ENCODE peak calls at places on chromosomes 2 and 18, in six cellular contexts. Y is tibial artery, E is neural progenitor cell, F is IMR-90, T is endothelial cell of umbilical vein, S is sigmoid colon. R is an unnamed sample.

GRCh38 chr18:13804305-13804704 is 19.6 kb upstream of the MC5R start:
- DNase-seq in Y (no peak), T (peak), F (no peak), E (no peak), S (no peak), R (no peak)

GRCh38 chr2:216535454-216535995 is 36.9 kb downstream of the RPL37A start:
- DNase-seq in T (peak), E (no peak), Y (peak), S (peak), F (peak), R (peak)

GRCh38 chr2:30371772-30372373 is 75.2 kb upstream of the LCLAT1 start:
- DNase-seq in T (no peak), F (no peak), E (no peak), S (no peak), Y (peak), R (peak)

GRCh38 chr2:55051026-55051866 is 995 bp upstream of the RTN4 start:
- DNase-seq in E (peak), T (peak), Y (peak), F (peak), S (peak), R (peak)

GRCh38 chr2:25268136-25268535 is 73.6 kb downstream of the DNMT3A start:
- DNase-seq in E (no peak), S (no peak), Y (no peak), T (no peak), F (no peak), R (no peak)

GRCh38 chr2:31675485-31675901 is 94.8 kb upstream of the SRD5A2 start:
- DNase-seq in E (peak), F (no peak), S (no peak), T (no peak), Y (no peak), R (no peak)

GRCh38 chr2:176096243-176096985 is 3.2 kb upstream of the HOXD12 start:
- DNase-seq in F (no peak), Y (no peak), E (no peak), S (no peak), T (peak), R (no peak)

GRCh38 chr2:237895544-237896506 is 36.4 kb downstream of the RAMP1 start:
- DNase-seq in T (no peak), E (no peak), F (no peak), S (peak), Y (peak), R (peak)

GRCh38 chr18:55326134-55326533 is 261.9 kb downstream of the TCF4 start:
- DNase-seq in E (no peak), S (no peak), Y (no peak), T (no peak), F (no peak), R (no peak)

GRCh38 chr2:29262681-29263260 is 147.6 kb downstream of the CLIP4 start:
- DNase-seq in F (no peak), E (no peak), T (no peak), Y (peak), S (peak), R (no peak)

GRCh38 chr2:109322111-109322510 is 193.1 kb downstream of the SH3RF3 start:
- DNase-seq in T (peak), E (no peak), Y (peak), F (peak), S (peak), R (peak)

GRCh38 chr18:26383454-26384270 is 157.4 kb downstream of the TAF4B start:
- DNase-seq in Y (no peak), S (no peak), E (peak), T (peak), F (peak), R (no peak)

GRCh38 chr18:22556271-22556990 is 138.7 kb upstream of the CTAGE1 start:
- DNase-seq in Y (peak), E (no peak), S (peak), T (peak), F (peak), R (peak)
- H3K4me3 ChIP-seq in Y (peak), E (no peak), S (no peak), T (no peak), F (no peak), R (peak)

GRCh38 chr2:105794926-105795574 is 50.3 kb downstream of the NCK2 start:
- DNase-seq in F (no peak), Y (no peak), T (no peak), E (no peak), S (no peak), R (no peak)
- H3K4me3 ChIP-seq in F (no peak), Y (no peak), T (no peak), E (no peak), S (no peak), R (no peak)

DNA sequence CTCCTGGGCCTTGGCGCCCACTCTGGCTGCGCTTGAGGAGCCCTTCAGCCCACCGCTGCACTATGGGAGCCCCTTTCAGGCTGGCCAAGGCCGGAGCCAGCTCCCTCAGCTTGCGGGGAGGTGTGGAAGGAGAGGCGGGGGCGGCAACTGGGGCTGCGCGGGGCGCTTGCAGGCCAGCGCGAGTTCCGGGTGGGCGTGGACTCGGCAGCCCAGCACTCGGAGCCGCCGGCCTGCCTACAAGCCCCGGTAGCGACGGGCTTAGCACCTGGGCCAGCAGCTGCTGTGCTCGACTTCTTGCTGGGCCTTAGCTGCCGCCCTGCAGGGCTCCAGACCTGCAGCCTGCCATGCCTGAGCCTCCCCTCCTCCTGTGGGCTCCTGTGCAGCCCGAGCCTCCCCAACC is 141.5 kb upstream of the SLC39A10 start:
- DNase-seq in T (no peak), Y (no peak), S (no peak), F (no peak), E (no peak), R (no peak)
- H3K4me3 ChIP-seq in T (no peak), Y (no peak), S (no peak), F (no peak), E (no peak), R (no peak)

GRCh38 chr2:140506606-140507005 is 1624.2 kb downstream of the LRP1B start:
- DNase-seq in F (peak), Y (no peak), T (no peak), S (no peak), E (no peak), R (no peak)
- H3K4me3 ChIP-seq in F (no peak), Y (no peak), T (no peak), S (no peak), E (no peak), R (no peak)

GRCh38 chr18:52278191-52278590 is 61.8 kb upstream of the DCC start:
- DNase-seq in E (no peak), T (no peak), S (no peak), Y (no peak), F (no peak), R (no peak)
- H3K4me3 ChIP-seq in E (no peak), T (no peak), S (no peak), Y (no peak), F (no peak), R (no peak)

GRCh38 chr2:34892286-34892685 is 1293.2 kb upstream of the FAM98A start:
- DNase-seq in F (no peak), Y (no peak), E (no peak), T (no peak), S (no peak), R (no peak)

GRCh38 chr2:34892766-34893165 is 1293.7 kb upstream of the FAM98A start:
- DNase-seq in T (no peak), E (no peak), S (no peak), Y (no peak), F (no peak), R (no peak)
- H3K4me3 ChIP-seq in T (no peak), E (no peak), S (no peak), Y (no peak), F (no peak), R (no peak)

R was measured in coronary artery.